ENCODE peak calls at places on chromosomes 12 and 14, in eight cellular contexts. S, F, K, A, B, X, H and W are unnamed samples.
A peak's percentile ranks its signal among the peaks of the same experiment; 100 is the strongest.

GRCh38 chr12:130825771-130826150 is 13.3 kb downstream of the STX2 start:
- ATAC-seq in S (no peak), F (no peak), K (no peak), A (no peak), B (no peak), X (peak; percentile 69), H (no peak), W (no peak)

GRCh38 chr14:83733670-83734069 is 1796.3 kb upstream of the FLRT2 start:
- ATAC-seq in S (no peak), F (no peak), K (no peak), A (no peak), B (no peak), X (no peak), H (no peak), W (no peak)

GRCh38 chr14:64971452-64971889 is 665 bp downstream of the RAB15 start:
- ATAC-seq in S (peak; percentile 5), F (peak; percentile 3), K (no peak), A (no peak), B (peak; percentile 7), X (no peak), H (no peak), W (no peak)

GRCh38 chr12:105980533-105980932 is 158.2 kb downstream of the NUAK1 start:
- ATAC-seq in S (no peak), F (no peak), K (no peak), A (no peak), B (no peak), X (no peak), H (no peak), W (no peak)

GRCh38 chr12:120598674-120599463 is 17.7 kb upstream of the POP5 start:
- ATAC-seq in S (no peak), F (peak; percentile 86), K (peak; percentile 75), A (peak; percentile 68), B (peak; percentile 80), X (peak; percentile 72), H (peak; percentile 91), W (no peak)

GRCh38 chr12:14390885-14391530 is 25.5 kb downstream of the ATF7IP start:
- ATAC-seq in S (no peak), F (no peak), K (no peak), A (no peak), B (no peak), X (no peak), H (no peak), W (no peak)

GRCh38 chr12:47769234-47770085 is 3.6 kb upstream of the SLC48A1 start:
- ATAC-seq in S (no peak), F (no peak), K (no peak), A (no peak), B (no peak), X (no peak), H (no peak), W (no peak)

GRCh38 chr12:25894759-25895158 is 63.7 kb upstream of the RASSF8 start:
- ATAC-seq in S (no peak), F (no peak), K (no peak), A (no peak), B (no peak), X (no peak), H (no peak), W (no peak)

GRCh38 chr14:58283730-58284129 is 14.6 kb upstream of the ARID4A start:
- ATAC-seq in S (no peak), F (no peak), K (no peak), A (no peak), B (no peak), X (no peak), H (peak; percentile 25), W (no peak)

GRCh38 chr12:58504539-58504938 is 415.8 kb downstream of the LRIG3 start:
- ATAC-seq in S (no peak), F (no peak), K (peak; percentile 35), A (peak; percentile 40), B (no peak), X (no peak), H (no peak), W (no peak)

GRCh38 chr14:33486499-33486898 is 464.4 kb downstream of the EGLN3 start:
- ATAC-seq in S (no peak), F (no peak), K (no peak), A (no peak), B (no peak), X (no peak), H (no peak), W (no peak)

GRCh38 chr12:124861492-124861891 is 2.2 kb downstream of the SCARB1 start:
- ATAC-seq in S (peak; percentile 34), F (peak; percentile 66), K (no peak), A (peak; percentile 50), B (no peak), X (peak; percentile 81), H (peak; percentile 7), W (no peak)

DNA sequence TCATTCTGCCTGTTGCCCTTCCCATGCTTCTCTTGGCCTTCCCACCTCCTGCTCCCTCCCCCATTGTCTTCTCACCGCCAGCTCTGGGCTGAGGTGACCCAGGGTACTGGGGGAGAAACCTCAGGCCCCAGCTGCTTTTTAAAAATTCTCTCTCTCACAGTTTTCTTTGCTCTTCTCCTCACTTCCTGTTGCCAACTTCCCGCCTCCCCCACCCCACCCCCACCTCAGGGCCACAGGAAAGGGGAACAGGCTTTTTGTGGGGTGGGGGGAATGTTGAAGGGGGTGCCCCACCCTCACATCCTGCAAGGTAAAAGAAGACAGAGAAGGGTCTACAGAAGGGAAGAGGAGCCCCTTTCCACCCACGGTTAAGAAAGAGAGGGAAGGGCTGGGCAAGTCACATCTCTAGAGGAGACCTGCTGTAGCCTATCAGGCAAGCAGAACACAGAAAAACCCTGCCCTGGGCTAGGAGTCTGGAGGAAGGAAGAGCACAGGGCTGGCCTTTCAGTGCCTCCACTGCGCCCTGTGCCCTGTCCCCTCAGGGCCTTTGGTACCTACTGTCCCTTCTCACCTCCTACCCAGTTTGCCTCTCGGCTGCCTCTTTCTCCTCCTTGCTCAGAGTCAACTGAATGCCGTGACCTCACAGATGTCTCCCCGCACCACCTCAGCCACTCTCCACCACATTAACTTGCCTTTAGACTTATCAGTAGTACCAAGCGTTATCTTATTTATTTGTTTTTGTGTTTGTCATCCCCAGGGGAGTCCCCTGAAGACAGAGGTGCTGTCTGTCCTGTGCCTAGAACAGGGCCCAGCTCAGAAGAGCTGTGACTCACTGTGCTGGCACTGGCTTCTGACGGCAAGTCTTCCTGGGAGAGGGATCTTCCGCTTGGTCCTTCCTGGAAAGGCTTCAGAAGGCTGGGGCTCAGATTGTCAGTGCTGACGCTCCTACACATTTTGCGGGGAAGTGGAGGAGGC is 1.7 kb downstream of the ARHGAP9 start:
- ATAC-seq in S (peak; percentile 28), F (peak; percentile 48), K (no peak), A (no peak), B (no peak), X (peak; percentile 71), H (peak; percentile 49), W (no peak)
- H3K27ac ChIP-seq in S (peak overlapping the region; percentile 78), F (no peak overlapping the region), K (peak overlapping the region; percentile 59), A (no peak overlapping the region), B (peak overlapping the region; percentile 16), X (peak overlapping the region; percentile 61), H (peak overlapping the region; percentile 95), W (peak overlapping the region; percentile 50)

DNA sequence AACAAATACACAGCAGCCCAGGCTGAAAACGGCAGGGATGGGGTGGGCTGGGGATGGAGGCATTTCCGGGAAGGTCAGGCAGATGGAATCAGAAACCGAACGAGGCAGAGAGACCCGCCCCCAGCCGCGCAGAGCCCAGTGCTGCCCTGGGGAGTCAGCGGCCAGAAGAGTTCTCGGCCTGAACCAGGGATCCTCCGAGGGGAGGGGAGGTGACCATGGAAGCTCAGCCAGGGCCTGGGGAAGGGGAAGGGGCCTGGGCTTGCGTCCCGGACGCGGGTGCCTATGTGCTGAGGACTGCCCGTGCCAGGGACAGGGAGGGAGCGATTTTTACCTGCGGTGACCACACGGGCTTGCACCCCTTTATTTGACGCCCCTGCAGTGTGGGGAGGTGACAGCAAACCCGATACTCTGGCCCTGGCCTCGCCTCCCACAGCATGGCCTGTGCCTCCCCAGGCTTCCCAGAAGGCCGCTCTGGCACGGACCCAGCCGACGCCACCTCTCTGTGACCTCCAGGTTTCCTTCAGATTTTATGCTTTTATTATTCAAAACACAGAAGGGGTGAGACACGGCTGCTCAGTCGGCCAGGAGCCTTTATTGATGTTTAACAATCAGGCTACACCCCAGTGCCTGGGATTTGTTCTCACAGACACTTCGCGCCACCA is 7.7 kb downstream of the LRCOL1 start:
- ATAC-seq in S (no peak), F (no peak), K (no peak), A (no peak), B (no peak), X (peak; percentile 43), H (no peak), W (no peak)
- H3K27ac ChIP-seq in S (peak overlapping the region; percentile 90), F (no peak overlapping the region), K (peak overlapping the region; percentile 21), A (no peak overlapping the region), B (peak overlapping the region; percentile 60), X (no peak overlapping the region), H (peak overlapping the region; percentile 70), W (peak overlapping the region; percentile 72)

GRCh38 chr14:24435192-24435810 is 5.5 kb downstream of the KHNYN start:
- ATAC-seq in S (no peak), F (no peak), K (no peak), A (no peak), B (no peak), X (no peak), H (no peak), W (no peak)

GRCh38 chr14:24437020-24437735 is 5.4 kb downstream of the SDR39U1 start:
- ATAC-seq in S (no peak), F (no peak), K (no peak), A (no peak), B (no peak), X (no peak), H (no peak), W (no peak)

GRCh38 chr14:24436355-24437019 is 6.1 kb downstream of the SDR39U1 start:
- ATAC-seq in S (peak; percentile 60), F (peak; percentile 63), K (peak; percentile 75), A (peak; percentile 37), B (peak; percentile 60), X (peak; percentile 68), H (peak; percentile 70), W (peak; percentile 72)

GRCh38 chr14:24434676-24435075 is 4.9 kb downstream of the KHNYN start:
- ATAC-seq in S (no peak), F (no peak), K (no peak), A (no peak), B (no peak), X (no peak), H (no peak), W (no peak)

DNA sequence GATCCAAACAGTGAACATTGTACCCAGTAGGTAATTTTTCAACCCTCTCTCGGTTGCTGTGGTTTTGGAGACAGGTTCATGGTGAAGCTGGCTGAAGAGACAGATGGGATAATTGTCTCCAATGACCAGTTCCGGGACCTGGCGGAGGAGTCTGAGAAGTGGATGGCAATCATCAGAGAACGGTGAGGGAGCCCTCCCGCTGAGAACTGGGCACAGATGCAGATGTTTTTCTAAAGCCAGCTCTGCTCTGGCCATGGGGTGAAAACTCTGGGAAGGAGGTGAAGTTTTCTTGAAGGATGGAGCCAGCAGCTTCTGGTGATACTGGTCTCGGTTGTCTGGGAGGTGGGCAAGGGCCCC is 6.2 kb downstream of the KHNYN start:
- ATAC-seq in S (no peak), F (no peak), K (no peak), A (no peak), B (no peak), X (no peak), H (no peak), W (no peak)
- H3K27ac ChIP-seq in S (peak overlapping the region; percentile 95), F (no peak overlapping the region), K (peak overlapping the region; percentile 55), A (no peak overlapping the region), B (peak overlapping the region; percentile 65), X (no peak overlapping the region), H (peak overlapping the region; percentile 69), W (peak overlapping the region; percentile 69)

DNA sequence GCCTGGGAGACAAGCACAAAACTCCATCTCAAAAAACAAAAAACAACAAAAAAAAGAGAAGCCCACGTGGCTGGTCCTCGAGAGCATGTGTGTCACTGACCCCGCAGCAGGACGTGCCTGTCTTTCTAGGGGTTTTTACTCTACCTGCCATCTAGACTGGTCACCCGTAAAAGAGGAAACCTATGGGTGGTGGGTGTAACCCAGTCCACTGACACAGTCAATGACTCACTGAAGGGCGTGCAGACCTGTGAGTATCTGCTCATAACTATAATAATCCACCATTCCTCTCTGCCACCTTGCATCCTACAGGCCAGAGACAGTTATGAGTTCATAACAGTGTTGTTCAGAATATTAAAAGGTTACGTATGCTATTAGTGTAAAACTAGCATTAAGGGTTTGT is 4.6 kb downstream of the GOLGA3 start:
- ATAC-seq in S (no peak), F (no peak), K (no peak), A (peak; percentile 15), B (no peak), X (no peak), H (no peak), W (no peak)
- H3K27ac ChIP-seq in S (no peak overlapping the region), F (no peak overlapping the region), K (no peak overlapping the region), A (no peak overlapping the region), B (no peak overlapping the region), X (no peak overlapping the region), H (no peak overlapping the region), W (no peak overlapping the region)